ENCODE peak calls at places on chromosomes 13 and 19, in ten cellular contexts. V is transverse colon; H is CD8-positive, alpha-beta T cell; Y is keratinocyte; R is neural progenitor cell; W is thoracic aorta; K is cardiac muscle cell; Z is heart right ventricle; P is IMR-90; C is stomach. N is an unnamed sample.

GRCh38 chr13:91922969-91923592 is 524.7 kb downstream of the GPC5 start:
- DNase-seq in V (no peak), H (no peak), Y (no peak), R (peak; percentile 25), W (no peak), K (peak; percentile 40), Z (no peak), P (no peak), C (no peak), N (no peak)

GRCh38 chr19:48480151-48480475 is 10.9 kb downstream of the CYTH2 start:
- DNase-seq in V (peak; percentile 57), H (peak; percentile 43), Y (no peak), R (no peak), W (no peak), K (no peak), Z (peak; percentile 72), P (no peak), C (peak; percentile 49), N (no peak)

GRCh38 chr19:39497850-39498261 is 891 bp upstream of the DLL3 start:
- DNase-seq in V (peak; percentile 49), H (no peak), Y (no peak), R (peak; percentile 89), W (no peak), K (peak; percentile 77), Z (peak; percentile 49), P (peak; percentile 19), C (no peak), N (no peak)

GRCh38 chr19:13033819-13034611 is 38.7 kb downstream of the NFIX start:
- DNase-seq in V (peak; percentile 88), H (peak; percentile 45), Y (no peak), R (peak; percentile 69), W (no peak), K (peak; percentile 41), Z (peak; percentile 85), P (peak; percentile 45), C (peak; percentile 77), N (no peak)

GRCh38 chr19:55811340-55811739 is 20.5 kb downstream of the NLRP11 start:
- DNase-seq in V (no peak), H (no peak), Y (no peak), R (no peak), W (no peak), K (no peak), Z (no peak), P (no peak), C (no peak), N (no peak)

GRCh38 chr13:41652735-41653361 is 195.5 kb downstream of the RGCC start:
- DNase-seq in V (no peak), H (peak; percentile 43), Y (no peak), R (peak; percentile 33), W (no peak), K (peak; percentile 14), Z (no peak), P (peak; percentile 79), C (no peak), N (peak; percentile 41)

GRCh38 chr19:1847684-1848398 is 442 bp downstream of the REXO1 start:
- DNase-seq in V (peak; percentile 61), H (no peak), Y (no peak), R (peak; percentile 72), W (no peak), K (peak; percentile 73), Z (no peak), P (peak; percentile 40), C (no peak), N (no peak)

GRCh38 chr19:36093146-36093662 is 17.7 kb upstream of the OVOL3 start:
- DNase-seq in V (no peak), H (no peak), Y (no peak), R (no peak), W (no peak), K (no peak), Z (no peak), P (no peak), C (no peak), N (no peak)

GRCh38 chr13:62014299-62014698 is 598.6 kb upstream of the PCDH20 start:
- DNase-seq in V (no peak), H (no peak), Y (no peak), R (no peak), W (no peak), K (peak; percentile 39), Z (no peak), P (peak; percentile 1), C (no peak), N (no peak)
- TF ChIP-seq CTCF in V (no peak), H (no peak), Y (no peak), R (peak; percentile 50), W (no peak), K (no peak), Z (no peak), P (no peak), C (no peak), N (no peak)

DNA sequence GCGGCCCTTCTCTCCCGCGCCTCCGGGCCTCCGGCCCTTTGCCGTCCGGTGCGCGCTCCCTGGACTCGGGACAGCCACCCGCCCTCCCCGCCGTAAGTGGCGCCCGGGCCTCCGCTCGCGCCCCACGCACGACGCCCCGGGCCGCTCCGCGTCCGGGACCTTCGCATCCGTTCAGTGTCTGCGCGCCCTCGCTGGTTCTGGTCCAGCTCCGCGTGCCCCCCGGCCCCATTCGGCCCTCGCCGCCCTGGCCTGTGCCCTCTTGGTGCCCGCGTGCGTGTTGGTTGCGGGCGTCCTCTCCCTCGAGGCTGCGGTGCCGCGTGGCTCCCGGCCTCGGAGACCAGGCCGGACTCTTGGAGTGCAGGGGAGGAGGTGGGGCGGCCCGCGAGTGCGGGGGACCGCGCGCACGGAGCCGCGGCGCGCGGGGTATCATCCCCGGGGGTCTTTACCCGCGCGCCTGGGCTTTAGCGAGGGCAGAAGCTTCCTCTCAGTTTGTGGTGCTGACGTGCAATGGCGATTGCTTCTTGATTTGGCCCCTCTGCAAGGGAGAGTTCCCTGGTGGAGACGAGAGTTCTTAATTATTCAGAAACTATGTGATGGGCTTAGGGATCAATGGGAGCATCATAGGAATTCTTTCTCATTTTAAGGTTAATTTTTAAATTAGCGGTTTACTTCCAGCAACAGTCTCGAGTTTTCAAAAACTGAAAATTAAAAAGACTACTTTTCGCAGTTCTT is 757 bp downstream of the WASF3 start:
- DNase-seq in V (no peak), H (no peak), Y (no peak), R (peak; percentile 70), W (no peak), K (peak; percentile 37), Z (peak; percentile 30), P (peak; percentile 13), C (no peak), N (no peak)
- H3K27me3 ChIP-seq in V (peaks cover 68% of the 10 kb centered on the region), H (peaks cover 10% of the 10 kb centered on the region), Y (peaks cover 4% of the 10 kb centered on the region), R (no peaks in the 10 kb centered on the region), W (no peaks in the 10 kb centered on the region), K (no peaks in the 10 kb centered on the region), Z (peaks cover 4% of the 10 kb centered on the region), P (peaks cover 5% of the 10 kb centered on the region), C (no peaks in the 10 kb centered on the region), N (peaks cover 3% of the 10 kb centered on the region)

GRCh38 chr13:106490887-106491321 is 44.6 kb downstream of the EFNB2 start:
- DNase-seq in V (no peak), H (no peak), Y (no peak), R (no peak), W (no peak), K (no peak), Z (no peak), P (no peak), C (no peak), N (no peak)

GRCh38 chr13:106491928-106492327 is 43.5 kb downstream of the EFNB2 start:
- DNase-seq in V (no peak), H (no peak), Y (no peak), R (no peak), W (no peak), K (no peak), Z (no peak), P (no peak), C (no peak), N (no peak)

GRCh38 chr13:106493569-106493968 is 41.9 kb downstream of the EFNB2 start:
- DNase-seq in V (no peak), H (no peak), Y (no peak), R (no peak), W (no peak), K (no peak), Z (no peak), P (no peak), C (no peak), N (no peak)

GRCh38 chr13:106491463-106491862 is 44.0 kb downstream of the EFNB2 start:
- DNase-seq in V (no peak), H (no peak), Y (no peak), R (no peak), W (no peak), K (no peak), Z (no peak), P (no peak), C (no peak), N (no peak)

DNA sequence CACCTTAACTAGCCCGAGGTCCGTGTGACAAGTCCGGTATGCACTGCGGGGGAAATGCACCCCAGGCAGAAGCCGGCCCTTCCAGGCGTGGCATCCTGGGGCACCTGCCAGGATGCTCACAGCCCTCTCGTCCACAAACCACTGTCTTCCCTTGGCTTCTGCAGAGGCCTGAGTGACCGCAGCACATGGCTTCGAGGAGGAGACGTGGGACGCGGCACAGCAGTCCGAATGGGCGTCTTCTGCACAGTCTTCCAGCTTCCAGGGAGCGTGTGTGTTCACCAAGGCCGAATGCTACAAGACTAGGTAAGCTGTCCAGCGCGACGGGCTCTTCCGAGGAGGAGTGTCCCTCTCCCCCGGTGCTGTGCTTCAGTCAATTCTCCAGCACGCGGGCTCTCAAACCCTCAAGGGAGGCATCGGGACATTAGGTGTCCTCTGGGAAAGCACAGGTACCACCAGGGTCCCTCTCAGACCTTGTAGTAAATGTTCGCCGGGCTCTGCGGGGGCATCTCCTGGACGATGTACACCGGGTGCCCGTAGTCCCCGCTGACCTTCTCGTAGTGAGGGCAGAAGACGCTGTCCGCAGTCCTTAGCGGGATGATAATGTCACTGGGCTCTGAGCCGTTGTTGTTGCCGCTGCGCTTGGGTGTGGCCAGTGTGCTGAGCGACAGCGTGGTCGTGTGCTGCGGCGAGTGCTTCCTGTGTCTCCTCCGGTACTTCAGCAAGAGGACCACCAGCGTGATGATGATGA is 42.7 kb downstream of the EFNB2 start:
- DNase-seq in V (no peak), H (no peak), Y (no peak), R (no peak), W (no peak), K (no peak), Z (no peak), P (no peak), C (no peak), N (no peak)
- H3K36me3 ChIP-seq in V (no peaks in the 10 kb centered on the region), H (no peaks in the 10 kb centered on the region), Y (peaks cover 50% of the 10 kb centered on the region), R (peaks cover 23% of the 10 kb centered on the region), W (no peaks in the 10 kb centered on the region), K (peaks cover 15% of the 10 kb centered on the region), Z (no peaks in the 10 kb centered on the region), P (peaks cover 14% of the 10 kb centered on the region), C (peaks cover 13% of the 10 kb centered on the region), N (peaks cover 17% of the 10 kb centered on the region)

DNA sequence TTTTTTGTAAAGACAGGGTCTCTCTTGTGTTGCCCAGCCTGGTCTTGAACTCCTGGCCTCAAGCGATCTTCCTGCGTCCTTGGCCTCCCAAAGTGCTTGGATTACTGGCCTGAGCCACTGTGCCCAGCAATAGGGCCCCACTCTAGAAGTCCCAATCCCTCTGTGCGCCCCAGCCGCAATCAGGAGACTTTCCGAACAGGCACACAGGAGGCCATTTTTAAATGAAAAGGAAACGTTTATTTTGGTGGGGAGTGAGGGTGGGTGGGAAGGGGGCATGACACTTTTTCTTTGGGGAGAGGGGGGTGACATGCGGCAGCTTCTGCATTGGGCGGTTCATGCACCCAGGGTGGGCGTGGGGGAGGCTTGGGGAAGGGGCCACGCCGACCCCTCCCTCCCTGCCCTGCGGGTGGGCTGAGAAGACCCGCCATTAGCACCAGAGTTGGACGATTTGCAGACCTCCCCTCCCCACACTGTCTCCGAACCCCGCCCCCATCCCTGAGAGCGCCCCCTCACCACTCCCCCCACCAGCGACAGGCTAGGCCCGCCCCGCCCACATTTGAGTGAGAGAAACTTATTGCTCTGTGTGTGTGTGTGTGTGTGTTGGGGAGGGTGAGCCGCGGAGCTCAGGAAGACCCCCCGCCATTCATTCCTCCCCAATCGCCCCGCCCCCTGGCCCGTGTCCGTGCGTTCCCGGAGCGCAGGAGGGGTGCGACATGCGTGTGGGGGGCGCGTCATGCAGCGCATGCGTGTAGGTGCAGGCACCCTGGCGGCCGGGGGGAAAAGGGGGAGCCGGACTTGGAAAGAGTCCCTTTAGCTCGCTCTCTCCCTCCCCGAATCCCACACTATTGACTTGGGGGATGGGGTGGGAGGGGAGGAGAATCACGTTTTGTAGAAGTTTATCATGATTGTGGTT is 17.2 kb downstream of the KCNC3 start:
- DNase-seq in V (no peak), H (no peak), Y (no peak), R (peak; percentile 82), W (no peak), K (peak; percentile 84), Z (no peak), P (no peak), C (no peak), N (no peak)
- TF ChIP-seq CTCF in V (no peak), H (no peak), Y (no peak), R (peak; percentile 13), W (no peak), K (peak; percentile 3), Z (no peak), P (no peak), C (no peak), N (no peak)

N was measured in BJ.